ENCODE peak calls at places on chromosomes 2 and 18, in four cellular contexts. A, Y, E and O are unnamed samples.

GRCh38 chr2:46334389-46335345 is 37.5 kb downstream of the EPAS1 start:
- DNase-seq in E (no peak), A (no peak), Y (no peak), O (no peak)

GRCh38 chr2:197349699-197350098 is 39.1 kb upstream of the ANKRD44 start:
- DNase-seq in E (no peak), A (no peak), Y (no peak), O (no peak)

GRCh38 chr2:43790118-43790517 is 16.3 kb downstream of the DYNC2LI1 start:
- DNase-seq in A (no peak), E (no peak), Y (no peak), O (no peak)

GRCh38 chr18:49368876-49369440 is 91.5 kb downstream of the DYM start:
- DNase-seq in Y (peak; percentile 52), E (no peak), A (no peak), O (no peak)

GRCh38 chr2:37997629-37998028 is 72.5 kb downstream of the RMDN2 start:
- DNase-seq in A (no peak), Y (no peak), E (no peak), O (no peak)

GRCh38 chr18:45373286-45373880 is 241.9 kb upstream of the SLC14A2 start:
- DNase-seq in A (no peak), Y (no peak), E (no peak), O (no peak)

GRCh38 chr2:122081743-122082142 is 326.3 kb downstream of the TSN start:
- DNase-seq in E (no peak), Y (no peak), A (no peak), O (no peak)

GRCh38 chr2:23794234-23794633 is 132.7 kb downstream of the ATAD2B start:
- DNase-seq in E (no peak), Y (no peak), A (no peak), O (no peak)

GRCh38 chr2:238336151-238336550 is 15.8 kb downstream of the TRAF3IP1 start:
- DNase-seq in A (no peak), Y (no peak), E (no peak), O (no peak)

GRCh38 chr2:232030229-232030628 is 68.7 kb downstream of the DIS3L2 start:
- DNase-seq in Y (peak; percentile 22), E (no peak), A (no peak), O (no peak)

GRCh38 chr2:75389271-75389670 is 171.5 kb downstream of the EVA1A start:
- DNase-seq in E (no peak), A (no peak), Y (no peak), O (no peak)

GRCh38 chr2:181036848-181037603 is 56.6 kb downstream of the UBE2E3 start:
- DNase-seq in E (no peak), Y (no peak), A (no peak), O (no peak)

GRCh38 chr2:46781468-46782189 is 134.0 kb downstream of the MCFD2 start:
- DNase-seq in A (no peak), E (no peak), Y (no peak), O (no peak)

GRCh38 chr2:105865222-105865913 is 120.7 kb downstream of the NCK2 start:
- DNase-seq in Y (no peak), E (no peak), A (no peak), O (no peak)

GRCh38 chr2:170814551-170815245 is 2.0 kb upstream of the GAD1 start:
- DNase-seq in E (no peak), Y (no peak), A (peak; percentile 53), O (no peak)

GRCh38 chr2:29130295-29130694 is 15.1 kb downstream of the CLIP4 start:
- DNase-seq in Y (peak; percentile 35), E (no peak), A (no peak), O (peak; percentile 65)
- H3K79me2 ChIP-seq in Y (no peaks in the 10 kb centered on the region), E (peaks cover 24% of the 10 kb centered on the region), A (no peaks in the 10 kb centered on the region), O (no peaks in the 10 kb centered on the region)

DNA sequence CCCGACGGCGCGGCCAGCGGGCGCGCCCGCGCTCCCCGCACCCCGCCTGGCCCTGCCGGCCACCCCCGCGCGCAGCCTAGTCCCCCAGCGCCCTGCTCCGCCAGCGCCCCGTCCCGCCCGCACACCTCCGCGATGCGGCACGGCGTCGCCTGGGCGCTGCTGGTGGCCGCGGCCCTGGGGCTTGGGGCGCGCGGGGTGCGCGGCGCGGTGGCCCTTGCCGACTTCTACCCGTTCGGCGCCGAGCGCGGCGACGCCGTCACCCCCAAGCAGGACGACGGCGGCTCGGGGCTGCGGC is 235 bp downstream of the SNED1 start:
- DNase-seq in A (peak; percentile 70), E (no peak), Y (no peak), O (no peak)
- TF ChIP-seq FOSL1 in A (no peak), E (no peak), Y (no peak), O (no peak)

GRCh38 chr2:192166946-192167345 is 27.8 kb downstream of the TMEFF2 start:
- DNase-seq in Y (no peak), A (no peak), E (no peak), O (no peak)
- H3K79me2 ChIP-seq in Y (no peaks in the 10 kb centered on the region), A (no peaks in the 10 kb centered on the region), E (no peaks in the 10 kb centered on the region), O (no peaks in the 10 kb centered on the region)

DNA sequence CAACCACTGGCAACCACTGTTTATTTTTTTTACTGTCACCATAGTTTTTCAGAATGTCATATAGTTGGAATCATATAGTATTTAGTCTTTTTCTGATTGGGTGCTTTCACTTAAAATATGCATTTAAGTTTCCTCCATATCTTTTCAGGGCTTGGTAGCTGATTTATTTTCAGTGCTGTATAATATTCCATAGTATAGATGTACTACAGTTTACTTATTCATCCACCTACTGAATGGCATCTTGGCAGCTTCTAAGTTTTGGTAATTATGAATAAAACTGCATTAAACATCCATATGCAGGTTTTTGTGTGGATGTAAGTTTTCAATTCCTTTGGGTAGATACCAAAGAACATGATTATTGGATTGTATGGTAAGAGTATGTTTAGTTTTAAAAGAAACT is 23.0 kb downstream of the CFAP221 start:
- DNase-seq in A (no peak), E (no peak), Y (no peak), O (no peak)
- TF ChIP-seq FOSL1 in A (no peak), E (no peak), Y (no peak), O (no peak)